ENCODE peak calls at places on chromosomes 11 and 22, in four cellular contexts. M, H, W and D are unnamed samples.

GRCh38 chr11:101870510-101870909 is 44.3 kb upstream of the CEP126 start:
- DNase-seq in M (no peak), W (no peak), H (peak; percentile 41), D (no peak)

GRCh38 chr11:69893631-69894030 is 74.4 kb upstream of the FGF3 start:
- DNase-seq in W (no peak), M (no peak), H (no peak), D (no peak)

GRCh38 chr11:69534166-69534530 is 52.7 kb downstream of the LINC01488 start:
- DNase-seq in H (no peak), M (no peak), W (no peak), D (peak; percentile 69)

GRCh38 chr11:80519591-80520258 is 1078.9 kb upstream of the TENM4 start:
- DNase-seq in W (no peak), H (no peak), M (no peak), D (no peak)

GRCh38 chr11:134033696-134034491 is 35.0 kb upstream of the JAM3 start:
- DNase-seq in H (peak; percentile 21), W (peak; percentile 69), M (peak; percentile 96), D (peak; percentile 79)

GRCh38 chr11:100789500-100789899 is 102.4 kb downstream of the ARHGAP42 start:
- DNase-seq in W (peak; percentile 47), H (no peak), M (no peak), D (no peak)

GRCh38 chr11:22787565-22788162 is 41.9 kb downstream of the SVIP start:
- DNase-seq in M (peak; percentile 81), H (peak; percentile 22), W (peak; percentile 10), D (no peak)

GRCh38 chr22:50622723-50623327 is 5.1 kb downstream of the ARSA start:
- DNase-seq in W (peak; percentile 93), H (peak; percentile 67), M (no peak), D (peak; percentile 92)

GRCh38 chr11:104609297-104609696 is 289.0 kb downstream of the CASP12 start:
- DNase-seq in M (peak; percentile 85), W (peak; percentile 9), H (peak; percentile 28), D (no peak)

GRCh38 chr11:123798513-123799252 is 7.5 kb downstream of the OR6M1 start:
- DNase-seq in H (no peak), W (no peak), M (no peak), D (no peak)

GRCh38 chr11:27473017-27473406 is 422 bp upstream of the LGR4 start:
- DNase-seq in M (no peak), W (no peak), H (no peak), D (no peak)

GRCh38 chr11:134264966-134265365 is 11.2 kb upstream of the GLB1L3 start:
- DNase-seq in H (no peak), M (no peak), W (no peak), D (no peak)

GRCh38 chr11:17244046-17244445 is 32.5 kb upstream of the NUCB2 start:
- DNase-seq in W (no peak), M (no peak), H (no peak), D (no peak)

GRCh38 chr11:71369411-71369810 is 78.8 kb downstream of the DHCR7 start:
- DNase-seq in M (no peak), W (no peak), H (no peak), D (no peak)

GRCh38 chr22:47544696-47545095 is 782.2 kb downstream of the TBC1D22A start:
- DNase-seq in W (no peak), H (no peak), M (no peak), D (no peak)

GRCh38 chr11:131092469-131092868 is 176.2 kb upstream of the SNX19 start:
- DNase-seq in W (no peak), M (no peak), H (no peak), D (no peak)

GRCh38 chr11:10326080-10326964 is 21.4 kb downstream of the ADM start:
- DNase-seq in H (no peak), W (peak; percentile 77), M (no peak), D (peak; percentile 83)

GRCh38 chr11:26188559-26188958 is 143.4 kb upstream of the ANO3 start:
- DNase-seq in W (no peak), M (no peak), H (no peak), D (no peak)

GRCh38 chr11:124799384-124800225 is 601 bp downstream of the MSANTD2 start:
- DNase-seq in W (peak; percentile 41), H (no peak), M (peak; percentile 65), D (peak; percentile 28)

DNA sequence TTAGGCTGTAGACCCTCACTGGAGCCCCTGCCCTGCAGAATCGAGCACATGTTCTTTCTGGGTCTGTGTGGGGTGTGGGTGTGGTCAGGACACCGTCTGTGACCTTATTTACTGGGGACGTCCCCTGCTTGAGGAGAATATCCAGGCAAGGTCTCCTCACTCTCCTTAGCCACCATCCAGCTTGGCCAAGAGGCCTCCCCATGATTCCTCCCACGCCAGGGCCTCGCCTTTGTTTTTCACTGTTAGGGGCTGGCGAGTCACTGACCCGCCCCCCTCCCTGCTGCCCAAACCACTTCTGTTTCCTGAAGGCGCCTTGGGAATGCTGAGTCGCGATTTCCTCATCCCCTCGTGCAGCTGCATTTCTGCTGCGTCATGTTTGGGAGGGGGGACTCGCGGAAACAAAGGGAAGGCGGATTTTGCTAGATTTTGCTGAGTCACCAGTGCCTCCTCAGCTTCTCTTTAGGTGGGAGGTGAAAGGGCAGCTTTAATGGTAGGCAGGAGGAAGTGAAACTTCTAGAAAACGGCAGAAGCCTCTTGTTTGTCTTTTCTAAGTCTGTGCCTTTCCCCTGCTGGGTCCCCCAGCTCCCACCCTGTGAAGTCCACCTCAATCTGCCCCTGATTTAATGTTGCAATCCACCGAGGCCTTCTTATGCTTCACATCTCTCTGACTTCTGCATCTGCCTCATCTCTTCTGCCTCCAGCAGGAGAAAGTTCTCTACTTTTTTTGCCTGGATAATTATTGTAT is 4.0 kb upstream of the HMOX1 start:
- DNase-seq in H (peak; percentile 83), W (peak; percentile 94), M (peak; percentile 100), D (peak; percentile 91)
- TF ChIP-seq POLR2AphosphoS5 in H (peak; percentile 33), W (peak; percentile 88), M (peak; percentile 31), D (peak; percentile 95)

DNA sequence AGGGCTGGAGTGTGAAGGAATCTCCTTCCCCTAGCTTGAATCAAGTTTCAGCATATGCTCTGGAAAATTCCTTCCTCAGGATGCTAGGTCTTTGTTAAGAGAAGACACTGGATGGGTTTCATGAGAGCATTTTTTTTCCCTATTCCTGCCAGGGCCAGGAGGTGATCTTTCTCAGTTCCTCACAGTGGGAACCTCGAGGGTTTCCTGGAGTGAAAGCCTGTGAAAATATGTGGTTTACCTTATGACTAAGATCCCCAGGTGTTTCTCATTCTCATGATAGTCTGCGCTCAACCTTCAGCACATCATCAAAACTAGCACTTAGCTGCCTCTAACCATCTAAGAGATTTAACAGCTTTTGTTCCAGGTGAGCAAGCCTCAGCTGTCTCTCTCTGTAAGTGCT is 985.3 kb upstream of the FAT3 start:
- DNase-seq in H (no peak), M (peak; percentile 15), W (no peak), D (no peak)
- H3K4me3 ChIP-seq in H (no peak overlapping the region), M (no peak overlapping the region), W (no peak overlapping the region), D (no peak overlapping the region)

GRCh38 chr22:31449521-31449920 is 40.1 kb downstream of the EIF4ENIF1 start:
- DNase-seq in H (no peak), W (no peak), M (no peak), D (no peak)
- H3K27ac ChIP-seq in H (no peak overlapping the region), W (no peak overlapping the region), M (no peak overlapping the region), D (no peak overlapping the region)

DNA sequence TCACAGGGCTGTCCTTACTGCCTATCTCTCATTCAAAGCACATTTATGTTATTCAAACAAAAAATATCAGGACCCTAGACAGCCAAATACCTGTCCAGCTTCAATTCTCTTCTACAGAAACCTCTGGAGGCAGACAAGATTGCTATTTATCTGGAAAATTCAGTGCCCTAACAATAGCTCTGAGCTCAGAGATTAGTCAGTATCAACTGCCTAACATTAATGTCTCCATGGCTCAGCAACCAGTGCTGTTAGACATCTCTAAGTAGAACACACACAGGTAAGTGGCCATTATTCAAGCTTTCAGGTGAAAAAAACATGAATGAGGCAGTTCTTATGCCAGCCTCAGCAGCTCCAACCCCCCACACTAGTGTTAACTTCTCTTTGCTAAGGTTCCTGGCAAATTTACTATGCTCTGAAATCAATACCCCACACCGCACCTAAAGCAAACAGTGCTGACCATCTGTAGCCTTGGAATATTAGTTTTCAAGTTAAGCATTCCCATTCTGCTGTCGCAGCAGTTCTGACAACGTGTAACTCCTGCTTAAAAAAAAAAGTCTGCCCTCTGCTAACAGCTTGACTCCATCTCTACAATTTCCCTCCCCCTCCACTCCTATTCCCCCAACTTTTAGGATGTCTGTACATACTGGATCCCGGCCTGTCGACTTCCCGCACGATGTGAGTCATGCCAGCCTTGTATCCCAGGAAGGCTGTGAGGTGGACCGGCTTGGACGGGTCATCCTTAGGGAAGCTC is 1.5 kb downstream of the RPL3 start:
- DNase-seq in M (no peak), H (no peak), W (no peak), D (no peak)
- TF ChIP-seq POLR2AphosphoS5 in M (no peak), H (peak; percentile 1), W (no peak), D (no peak)

DNA sequence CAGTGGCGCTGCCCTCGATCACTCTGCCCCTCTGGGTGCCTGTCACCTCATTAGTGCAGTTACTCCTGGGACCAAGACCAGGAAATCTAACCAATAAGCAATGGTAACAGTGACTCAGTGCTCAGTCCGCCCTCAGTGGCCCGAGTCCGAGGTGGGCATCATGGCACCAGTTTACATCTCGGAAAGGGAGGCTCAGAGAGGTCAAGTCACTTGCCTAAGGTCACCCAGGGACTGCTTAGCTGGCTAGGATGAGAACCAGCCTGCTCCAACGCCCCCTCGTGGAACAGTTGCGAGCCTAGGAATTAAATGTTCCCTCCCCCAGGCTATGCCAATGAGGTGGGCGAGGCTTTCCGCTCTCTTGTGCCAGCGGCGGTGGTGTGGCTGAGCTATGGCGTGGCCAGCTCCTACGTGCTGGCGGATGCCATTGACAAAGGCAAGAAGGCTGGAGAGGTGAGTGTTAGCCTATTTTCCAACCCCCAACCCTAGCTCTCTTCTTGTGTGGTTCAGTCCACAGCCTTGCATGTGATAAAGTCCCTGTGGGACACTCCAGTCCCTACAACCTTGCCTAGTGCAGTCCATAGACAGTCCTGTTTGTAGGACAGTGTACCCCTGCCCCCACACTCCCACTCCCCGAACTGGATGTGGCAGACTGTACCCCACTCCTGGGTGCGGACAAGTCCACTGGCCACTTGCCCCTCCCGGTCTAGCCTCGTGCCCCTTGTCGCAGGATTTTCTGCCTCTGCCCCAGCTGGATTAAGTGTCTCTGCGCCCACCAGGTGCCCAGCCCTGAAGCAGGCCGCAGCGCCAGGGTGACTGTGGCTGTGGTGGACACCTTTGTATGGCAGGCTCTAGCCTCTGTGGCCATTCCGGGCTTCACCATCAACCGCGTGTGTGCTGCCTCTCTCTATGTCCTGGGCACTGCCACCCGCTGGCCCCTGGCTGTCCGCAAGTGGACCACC is 1.1 kb downstream of the MTFP1 start:
- DNase-seq in H (peak; percentile 85), M (peak; percentile 95), W (peak; percentile 94), D (peak; percentile 92)
- H3K4me3 ChIP-seq in H (peak overlapping the region; percentile 82), M (peak overlapping the region; percentile 70), W (peak overlapping the region; percentile 70), D (peak overlapping the region; percentile 61)

GRCh38 chr22:23098718-23099524 is 28.6 kb downstream of the GNAZ start:
- DNase-seq in M (no peak), H (no peak), W (peak; percentile 56), D (peak; percentile 85)
- H3K27ac ChIP-seq in M (no peak overlapping the region), H (no peak overlapping the region), W (peak overlapping the region; percentile 41), D (peak overlapping the region; percentile 81)

GRCh38 chr11:114615448-114616361 is 20.1 kb upstream of the NXPE4 start:
- DNase-seq in W (no peak), H (no peak), M (no peak), D (no peak)
- TF ChIP-seq POLR2AphosphoS5 in W (peak; percentile 19), H (no peak), M (no peak), D (no peak)

GRCh38 chr11:12677131-12677530 is 2.9 kb downstream of the TEAD1 start:
- DNase-seq in W (peak; percentile 39), M (no peak), H (no peak), D (no peak)
- H3K4me3 ChIP-seq in W (peak overlapping the region; percentile 63), M (peak overlapping the region; percentile 88), H (no peak overlapping the region), D (peak overlapping the region; percentile 76)

GRCh38 chr11:35165416-35166368 is 26.7 kb downstream of the CD44 start:
- DNase-seq in H (no peak), M (no peak), W (peak; percentile 73), D (peak; percentile 46)
- H3K27ac ChIP-seq in H (peak overlapping the region; percentile 89), M (no peak overlapping the region), W (peak overlapping the region; percentile 82), D (peak overlapping the region; percentile 85)

GRCh38 chr11:61711493-61711892 is 31.3 kb downstream of the DAGLA start:
- DNase-seq in H (no peak), W (no peak), M (no peak), D (no peak)
- TF ChIP-seq POLR2AphosphoS5 in H (no peak), W (no peak), M (no peak), D (no peak)